ENCODE peak calls at places on chromosome 18, in seven cellular contexts. H is fibroblast of the aortic adventitia, B is erythroblast, O is ACHN, T is AG09309, X is RKO, S is foreskin fibroblast. Q is an unnamed sample.

GRCh38 chr18:23354625-23355024 is 98.5 kb upstream of the RIOK3 start:
- DNase-seq in H (peak), B (peak), O (peak), T (no peak), X (peak), S (no peak), Q (no peak)

GRCh38 chr18:36296591-36297418 is 708 bp upstream of the FHOD3 start:
- DNase-seq in H (peak), B (peak), O (peak), T (peak), X (no peak), S (peak), Q (no peak)

GRCh38 chr18:31497711-31498449 is at the start of gene DSG2:
- DNase-seq in H (no peak), B (peak), O (peak), T (no peak), X (peak), S (no peak), Q (peak)

GRCh38 chr18:12086677-12087482 is 6.8 kb upstream of the ANKRD62 start:
- DNase-seq in H (no peak), B (no peak), O (no peak), T (no peak), X (no peak), S (no peak), Q (no peak)

GRCh38 chr18:55699233-55699765 is 111.3 kb upstream of the TCF4 start:
- DNase-seq in H (peak), B (no peak), O (no peak), T (no peak), X (no peak), S (no peak), Q (no peak)

GRCh38 chr18:57803119-57803969 is at the start of gene ATP8B1:
- DNase-seq in H (peak), B (peak), O (peak), T (no peak), X (no peak), S (peak), Q (peak)

GRCh38 chr18:577606-578005 is 2.6 kb upstream of the CETN1 start:
- DNase-seq in H (peak), B (no peak), O (no peak), T (no peak), X (no peak), S (no peak), Q (no peak)

GRCh38 chr18:58370662-58371061 is 258.2 kb downstream of the ALPK2 start:
- DNase-seq in H (no peak), B (no peak), O (no peak), T (no peak), X (no peak), S (no peak), Q (no peak)

GRCh38 chr18:23300211-23300887 is 152.7 kb upstream of the RIOK3 start:
- DNase-seq in H (no peak), B (no peak), O (no peak), T (no peak), X (no peak), S (no peak), Q (no peak)

GRCh38 chr18:76932026-76932819 is 109.9 kb downstream of the ZNF236 start:
- DNase-seq in H (peak), B (no peak), O (no peak), T (peak), X (no peak), S (peak), Q (no peak)

GRCh38 chr18:28032177-28032576 is 144.8 kb downstream of the CDH2 start:
- DNase-seq in H (no peak), B (no peak), O (no peak), T (no peak), X (no peak), S (no peak), Q (no peak)

GRCh38 chr18:79332601-79333000 is 63.1 kb upstream of the NFATC1 start:
- DNase-seq in H (no peak), B (no peak), O (no peak), T (no peak), X (no peak), S (no peak), Q (no peak)

GRCh38 chr18:9333441-9334350 is 877 bp upstream of the TWSG1 start:
- DNase-seq in H (no peak), B (no peak), O (peak), T (no peak), X (no peak), S (peak), Q (no peak)

GRCh38 chr18:11163668-11164067 is 14.3 kb upstream of the PIEZO2 start:
- DNase-seq in H (no peak), B (peak), O (no peak), T (no peak), X (no peak), S (no peak), Q (no peak)

GRCh38 chr18:23173912-23174311 is 38.6 kb downstream of the CABLES1 start:
- DNase-seq in H (no peak), B (no peak), O (no peak), T (no peak), X (no peak), S (no peak), Q (no peak)

GRCh38 chr18:24060644-24061043 is 46.1 kb downstream of the TTC39C start:
- DNase-seq in H (peak), B (no peak), O (no peak), T (no peak), X (no peak), S (peak), Q (no peak)

GRCh38 chr18:35635171-35635570 is 53.6 kb downstream of the GALNT1 start:
- DNase-seq in H (peak), B (no peak), O (no peak), T (no peak), X (no peak), S (peak), Q (no peak)

GRCh38 chr18:32889620-32890593 is 117.1 kb upstream of the KLHL14 start:
- DNase-seq in H (no peak), B (no peak), O (no peak), T (no peak), X (no peak), S (no peak), Q (no peak)

GRCh38 chr18:59229191-59229590 is 9.2 kb downstream of the GRP start:
- DNase-seq in H (no peak), B (no peak), O (no peak), T (no peak), X (no peak), S (no peak), Q (no peak)

GRCh38 chr18:59616501-59616900 is 80.7 kb downstream of the CCBE1 start:
- DNase-seq in H (peak), B (no peak), O (no peak), T (no peak), X (no peak), S (no peak), Q (no peak)

GRCh38 chr18:45169610-45170009 is 445.7 kb upstream of the SLC14A2 start:
- DNase-seq in H (peak), B (no peak), O (peak), T (peak), X (peak), S (peak), Q (no peak)

GRCh38 chr18:36496022-36496421 is 198.5 kb downstream of the FHOD3 start:
- DNase-seq in H (peak), B (no peak), O (no peak), T (no peak), X (no peak), S (no peak), Q (no peak)

GRCh38 chr18:9215221-9215933 is 78.8 kb downstream of the ANKRD12 start:
- DNase-seq in H (no peak), B (no peak), O (no peak), T (no peak), X (no peak), S (no peak), Q (no peak)